ENCODE peak calls at places on chromosomes 11 and 22, in four cellular contexts. D, F, Z and I are unnamed samples.

GRCh38 chr22:31451709-31452571 is 37.7 kb downstream of the EIF4ENIF1 start:
- DNase-seq in F (no peak), D (no peak), Z (peak; percentile 67), I (peak; percentile 4)

GRCh38 chr22:44365196-44365802 is 52.5 kb upstream of the SHISAL1 start:
- DNase-seq in Z (no peak), F (no peak), D (no peak), I (no peak)

GRCh38 chr11:101915811-101916291 is 471 bp downstream of the ANGPTL5 start:
- DNase-seq in Z (peak; percentile 13), D (no peak), F (no peak), I (no peak)

GRCh38 chr11:68838572-68838964 is 3.1 kb downstream of the CPT1A start:
- DNase-seq in D (no peak), F (peak; percentile 67), Z (no peak), I (no peak)

GRCh38 chr11:58928082-58928574 is 11.2 kb upstream of the GLYATL1 start:
- DNase-seq in Z (peak; percentile 59), D (no peak), F (no peak), I (no peak)

GRCh38 chr11:62983536-62984199 is 1.1 kb downstream of the SLC22A6 start:
- DNase-seq in D (no peak), F (no peak), Z (no peak), I (no peak)

GRCh38 chr22:41883400-41883799 is 31.5 kb downstream of the SHISA8 start:
- DNase-seq in Z (no peak), D (no peak), F (no peak), I (no peak)

GRCh38 chr11:16382638-16383380 is 26.5 kb upstream of the SOX6 start:
- DNase-seq in F (no peak), D (no peak), Z (no peak), I (no peak)

GRCh38 chr11:35097814-35098213 is 41.2 kb upstream of the CD44 start:
- DNase-seq in Z (no peak), D (no peak), F (no peak), I (no peak)

GRCh38 chr11:70029831-70030811 is 48.0 kb upstream of the ANO1 start:
- DNase-seq in F (peak; percentile 29), D (no peak), Z (no peak), I (no peak)

GRCh38 chr11:125505518-125505917 is 9.5 kb upstream of the FEZ1 start:
- DNase-seq in Z (no peak), D (no peak), F (no peak), I (no peak)

GRCh38 chr22:41966607-41967240 is 2.5 kb upstream of the SEPTIN3 start:
- DNase-seq in Z (peak; percentile 83), F (peak; percentile 32), D (no peak), I (peak; percentile 39)

GRCh38 chr11:368414-369335 is 624 bp upstream of the B4GALNT4 start:
- DNase-seq in F (peak; percentile 32), D (peak; percentile 13), Z (no peak), I (no peak)

GRCh38 chr11:2369320-2369719 is 7.8 kb upstream of the CD81 start:
- DNase-seq in F (no peak), D (no peak), Z (no peak), I (no peak)

GRCh38 chr22:30806391-30806861 is 111.8 kb downstream of the OSBP2 start:
- DNase-seq in D (no peak), Z (peak; percentile 60), F (no peak), I (peak; percentile 14)

GRCh38 chr11:129702410-129703390 is 112.9 kb upstream of the TMEM45B start:
- DNase-seq in D (no peak), Z (no peak), F (no peak), I (no peak)

GRCh38 chr22:23053051-23053707 is 17.1 kb upstream of the GNAZ start:
- DNase-seq in D (no peak), Z (no peak), F (no peak), I (no peak)

GRCh38 chr11:31968774-31969433 is 122.0 kb upstream of the RCN1 start:
- DNase-seq in Z (no peak), D (no peak), F (no peak), I (no peak)

GRCh38 chr11:86523738-86524602 is 148.4 kb downstream of the ME3 start:
- DNase-seq in Z (no peak), F (peak; percentile 59), D (no peak), I (peak; percentile 92)

GRCh38 chr22:31279821-31280496 is 12.3 kb downstream of the PIK3IP1 start:
- DNase-seq in Z (no peak), D (no peak), F (no peak), I (no peak)

GRCh38 chr11:107566569-107566968 is 1.0 kb upstream of the ALKBH8 start:
- DNase-seq in D (no peak), F (no peak), Z (no peak), I (no peak)
- H3K4me3 ChIP-seq in D (no peak overlapping the region), F (no peak overlapping the region), Z (peak overlapping the region; percentile 84), I (no peak overlapping the region)

GRCh38 chr11:103609117-103610066 is 427.0 kb upstream of the DDI1 start:
- DNase-seq in F (no peak), D (no peak), Z (peak; percentile 66), I (peak; percentile 94)
- TF ChIP-seq CTCF in F (no peak), D (peak; percentile 35), Z (peak; percentile 63), I (peak; percentile 88)

GRCh38 chr11:11882539-11882938 is 40.8 kb downstream of the USP47 start:
- DNase-seq in Z (no peak), F (no peak), D (no peak), I (no peak)
- H3K36me3 ChIP-seq in Z (peaks cover 23% of the 10 kb centered on the region), F (peaks cover 23% of the 10 kb centered on the region), D (peaks cover 35% of the 10 kb centered on the region), I (no peaks in the 10 kb centered on the region)

DNA sequence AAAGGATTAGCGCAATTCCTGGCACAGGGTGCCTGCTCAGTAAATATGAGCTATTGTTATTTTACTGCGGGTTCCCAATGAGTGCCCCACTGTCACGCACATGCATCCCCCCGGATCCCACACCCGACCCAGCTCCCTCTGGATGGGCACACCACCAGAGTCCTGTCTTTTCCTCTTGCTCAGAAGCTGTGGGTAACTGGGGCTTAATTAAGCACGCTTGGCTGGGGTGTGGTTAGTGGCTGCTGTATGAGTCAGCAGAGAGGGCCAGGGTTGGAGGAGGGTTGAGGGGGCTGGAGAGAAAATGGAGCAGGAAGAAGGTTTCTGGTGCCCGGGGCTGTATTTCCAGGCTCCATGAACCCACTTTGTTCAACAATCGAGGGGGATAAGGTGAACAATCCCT is 30.3 kb upstream of the NECTIN1 start:
- DNase-seq in F (no peak), Z (no peak), D (no peak), I (peak; percentile 29)
- H3K4me3 ChIP-seq in F (no peak overlapping the region), Z (no peak overlapping the region), D (no peak overlapping the region), I (no peak overlapping the region)

GRCh38 chr22:45544588-45545170 is 42.0 kb downstream of the FBLN1 start:
- DNase-seq in D (peak; percentile 46), Z (no peak), F (no peak), I (no peak)

GRCh38 chr22:45547016-45547345 is 44.3 kb downstream of the FBLN1 start:
- DNase-seq in D (no peak), F (no peak), Z (no peak), I (no peak)

GRCh38 chr22:45548441-45548840 is 45.8 kb downstream of the FBLN1 start:
- DNase-seq in Z (no peak), F (no peak), D (no peak), I (no peak)

GRCh38 chr22:45548991-45549736 is 46.5 kb downstream of the FBLN1 start:
- DNase-seq in D (peak; percentile 42), Z (peak; percentile 49), F (peak; percentile 32), I (no peak)

GRCh38 chr22:45546333-45547015 is 43.8 kb downstream of the FBLN1 start:
- DNase-seq in F (no peak), Z (no peak), D (no peak), I (no peak)
- TF ChIP-seq CTCF in F (no peak), Z (no peak), D (no peak), I (no peak)

DNA sequence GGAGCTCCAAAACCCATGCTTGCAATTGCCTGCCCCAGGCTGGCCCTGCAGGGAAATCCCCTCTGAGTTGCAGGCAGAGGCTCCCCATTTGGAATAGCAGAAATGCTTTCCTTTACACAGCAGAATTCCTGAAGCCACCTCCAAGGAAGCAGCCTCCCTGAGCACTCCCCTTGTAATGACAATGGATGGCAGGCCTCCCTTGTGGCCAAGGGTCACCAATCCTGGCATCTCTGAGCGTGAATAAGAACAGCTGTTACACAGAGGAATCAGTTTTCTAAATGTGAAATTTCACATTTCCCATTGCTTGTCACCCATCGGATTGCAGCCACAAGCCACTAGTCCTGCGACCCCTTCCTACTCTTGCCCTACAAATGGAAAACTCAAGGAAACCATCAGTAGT is 107.6 kb downstream of the GALNT18 start:
- DNase-seq in Z (peak; percentile 53), F (no peak), D (no peak), I (no peak)
- H3K36me3 ChIP-seq in Z (no peaks in the 10 kb centered on the region), F (no peaks in the 10 kb centered on the region), D (no peaks in the 10 kb centered on the region), I (no peaks in the 10 kb centered on the region)

GRCh38 chr11:18705651-18706281 is 7.2 kb downstream of the TMEM86A start:
- DNase-seq in Z (peak; percentile 54), D (peak; percentile 36), F (peak; percentile 41), I (no peak)
- H3K4me3 ChIP-seq in Z (peak overlapping the region; percentile 87), D (peak overlapping the region; percentile 74), F (peak overlapping the region; percentile 22), I (peak overlapping the region; percentile 63)